ENCODE peak calls at places on chromosome 3, in nine cellular contexts. I, O, H, Q, M, Y, X, E and P are unnamed samples. For H3K4me1, the result is how much of the 10 kb centered on the place peaks cover.

GRCh38 chr3:186261638-186262037 is 100.4 kb downstream of the DGKG start:
- DNase-seq in I (no peak), O (no peak), H (no peak), Q (no peak), M (no peak), Y (no peak), X (no peak), E (no peak), P (no peak)

GRCh38 chr3:44240061-44240460 is 1.6 kb upstream of the TOPAZ1 start:
- DNase-seq in I (no peak), O (no peak), H (no peak), Q (no peak), M (no peak), Y (no peak), X (no peak), E (no peak), P (no peak)

GRCh38 chr3:85208650-85209049 is 249.9 kb downstream of the CADM2 start:
- DNase-seq in I (no peak), O (no peak), H (no peak), Q (no peak), M (no peak), Y (no peak), X (no peak), E (no peak), P (no peak)

GRCh38 chr3:126544596-126545281 is 14.0 kb downstream of the C3orf22 start:
- DNase-seq in I (peak), O (peak), H (peak), Q (no peak), M (no peak), Y (peak), X (peak), E (no peak), P (no peak)

GRCh38 chr3:129103296-129103695 is 18.3 kb downstream of the RAB43 start:
- DNase-seq in I (no peak), O (no peak), H (no peak), Q (no peak), M (no peak), Y (no peak), X (no peak), E (no peak), P (no peak)

GRCh38 chr3:194450341-194450740 is 36.5 kb downstream of the ATP13A3 start:
- DNase-seq in I (no peak), O (no peak), H (no peak), Q (no peak), M (no peak), Y (no peak), X (no peak), E (no peak), P (no peak)

GRCh38 chr3:78894787-78895186 is 873.0 kb downstream of the ROBO1 start:
- DNase-seq in I (no peak), O (no peak), H (no peak), Q (no peak), M (no peak), Y (no peak), X (no peak), E (no peak), P (no peak)

GRCh38 chr3:4814302-4814903 is 164.8 kb upstream of the BHLHE40 start:
- DNase-seq in I (peak), O (no peak), H (no peak), Q (no peak), M (peak), Y (no peak), X (no peak), E (no peak), P (no peak)

GRCh38 chr3:172199850-172200369 is 160.5 kb downstream of the FNDC3B start:
- DNase-seq in I (no peak), O (no peak), H (no peak), Q (no peak), M (no peak), Y (no peak), X (no peak), E (no peak), P (no peak)
- TF ChIP-seq CTCF in I (no peak), O (no peak), H (no peak), Q (no peak), M (no peak), Y (no peak), X (no peak), E (no peak), P (no peak)

DNA sequence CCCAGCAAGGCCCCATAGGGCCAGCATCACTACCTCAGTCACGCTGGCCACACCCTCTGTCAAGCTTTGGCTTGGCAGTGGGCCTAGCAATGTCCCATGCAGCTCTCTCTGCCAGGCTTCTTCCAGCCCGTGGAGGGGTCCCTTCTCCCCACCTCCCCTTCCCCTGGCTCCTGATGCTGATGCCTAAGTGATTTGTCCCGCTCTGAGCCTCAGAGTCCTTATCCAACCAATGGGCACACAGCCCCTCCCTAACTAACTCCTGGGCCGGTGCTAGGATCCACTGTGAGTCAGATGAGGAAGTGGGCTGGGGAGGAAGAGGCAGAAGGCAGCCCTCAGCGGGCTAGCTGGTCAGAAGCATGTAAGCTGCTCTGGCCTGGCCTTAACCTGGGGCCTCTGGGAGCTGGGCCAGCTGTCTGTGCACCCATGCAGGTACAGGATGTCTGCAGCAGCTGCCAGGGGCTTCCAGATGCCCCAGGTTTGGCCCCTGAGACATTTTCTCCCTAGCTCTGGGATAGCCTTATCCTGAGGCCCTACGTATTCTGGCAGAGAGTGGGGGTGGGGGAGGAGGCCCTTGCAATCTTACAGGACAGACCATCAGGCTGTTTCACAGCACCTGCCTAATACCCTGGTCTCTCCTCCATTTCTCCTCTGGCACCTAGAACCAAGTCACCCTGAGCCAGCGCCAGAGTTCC is 740 bp upstream of the ZBTB47 start:
- DNase-seq in I (peak), O (peak), H (peak), Q (peak), M (peak), Y (peak), X (peak), E (no peak), P (peak)
- H3K4me1 ChIP-seq in I (under half), O (half or more), H (half or more), Q (under half), M (under half), Y (under half), X (under half), E (under half), P (half or more)

DNA sequence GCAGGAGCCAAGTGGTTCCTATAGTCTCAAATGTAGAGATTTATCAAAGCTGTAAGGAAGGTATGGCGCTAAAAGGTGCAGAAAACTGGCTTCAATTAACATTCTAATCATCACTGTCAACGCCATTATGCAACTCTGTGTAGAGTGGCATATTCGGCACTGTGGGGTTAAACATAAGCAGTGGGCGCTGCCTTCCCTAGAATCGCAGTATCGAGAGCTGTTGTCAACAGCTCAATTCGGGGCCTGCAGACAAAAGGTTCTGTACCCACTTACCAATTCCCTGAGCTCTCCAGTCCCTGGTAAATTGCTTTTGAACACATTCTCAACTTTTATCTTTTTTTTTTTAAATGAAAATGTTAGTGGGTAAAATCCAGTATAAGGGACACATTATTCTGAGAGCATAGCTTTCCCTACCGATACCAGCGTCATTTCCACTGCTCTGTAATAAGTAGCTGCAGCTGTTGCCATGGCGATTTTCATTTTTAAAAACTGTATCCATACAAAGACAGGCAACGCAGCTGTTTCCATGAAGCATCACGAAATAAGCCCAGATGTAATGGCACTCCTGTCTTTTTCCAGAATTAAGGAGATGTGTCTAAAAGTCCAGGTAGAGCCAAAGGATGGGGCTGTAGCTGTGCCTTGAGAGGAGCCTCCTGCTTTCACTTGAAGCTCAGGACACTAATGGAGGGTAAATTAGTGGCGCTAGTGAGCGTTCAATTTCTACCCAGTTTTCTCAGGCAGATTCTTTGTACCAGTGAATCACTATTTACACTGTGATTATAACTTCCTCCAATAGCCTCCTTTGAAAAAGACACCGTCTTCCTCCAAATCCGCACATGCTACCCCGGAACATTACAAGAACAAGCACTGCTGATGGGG is 250.3 kb downstream of the SLC9A9 start:
- DNase-seq in I (no peak), O (no peak), H (no peak), Q (no peak), M (no peak), Y (no peak), X (no peak), E (no peak), P (peak)
- TF ChIP-seq POLR2AphosphoS5 in I (no peak), O (no peak), H (no peak), Q (no peak), M (no peak), Y (no peak), X (no peak), E (no peak), P (no peak)

GRCh38 chr3:45905755-45906154 is 19.4 kb downstream of the CCR9 start:
- DNase-seq in I (no peak), O (no peak), H (no peak), Q (no peak), M (no peak), Y (no peak), X (no peak), E (no peak), P (no peak)

GRCh38 chr3:45904931-45905330 is 18.6 kb downstream of the CCR9 start:
- DNase-seq in I (peak), O (no peak), H (no peak), Q (no peak), M (no peak), Y (no peak), X (no peak), E (no peak), P (no peak)

GRCh38 chr3:45908761-45909160 is 22.4 kb downstream of the CCR9 start:
- DNase-seq in I (no peak), O (no peak), H (no peak), Q (no peak), M (no peak), Y (no peak), X (no peak), E (no peak), P (no peak)

GRCh38 chr3:45907769-45908705 is 21.7 kb downstream of the CCR9 start:
- DNase-seq in I (no peak), O (no peak), H (no peak), Q (no peak), M (no peak), Y (no peak), X (no peak), E (no peak), P (no peak)

DNA sequence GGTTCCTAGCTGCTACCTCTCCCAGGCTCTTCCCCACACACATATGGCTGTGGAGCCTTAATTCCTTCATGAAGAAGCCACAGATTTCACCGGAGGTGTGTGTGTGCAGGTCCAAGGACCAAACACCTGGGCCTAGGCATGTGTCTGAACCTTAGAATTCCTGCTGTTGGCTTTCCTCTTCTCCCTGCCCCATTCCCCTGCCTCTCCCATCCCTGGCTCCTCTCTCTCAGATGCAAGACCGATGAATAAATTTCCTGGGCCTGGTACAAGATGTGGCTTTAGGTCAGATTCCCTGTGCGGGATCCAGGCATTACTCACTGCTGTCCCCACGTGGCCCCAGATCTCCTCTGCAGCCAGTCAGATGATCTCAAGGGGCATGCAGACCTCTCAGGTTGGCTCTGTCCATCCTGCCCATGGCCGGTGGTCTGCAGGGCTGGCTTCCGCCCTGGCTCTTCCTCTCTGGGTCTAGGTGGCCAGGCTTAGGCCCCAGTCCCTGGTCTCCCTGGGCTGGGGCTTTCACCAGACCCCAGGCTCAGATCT is 20.4 kb downstream of the CCR9 start:
- DNase-seq in I (no peak), O (no peak), H (no peak), Q (no peak), M (no peak), Y (no peak), X (no peak), E (no peak), P (no peak)
- TF ChIP-seq CTCF in I (no peak), O (no peak), H (no peak), Q (peak), M (no peak), Y (peak), X (no peak), E (peak), P (peak)

GRCh38 chr3:147620906-147621305 is 211.7 kb downstream of the ZIC1 start:
- DNase-seq in I (no peak), O (no peak), H (no peak), Q (no peak), M (no peak), Y (no peak), X (no peak), E (no peak), P (no peak)
- H3K4me1 ChIP-seq in I (under half), O (under half), H (under half), Q (under half), M (under half), Y (under half), X (under half), E (under half), P (under half)

GRCh38 chr3:58563386-58564035 is 13.7 kb downstream of the FAM107A start:
- DNase-seq in I (no peak), O (no peak), H (no peak), Q (no peak), M (no peak), Y (no peak), X (no peak), E (no peak), P (no peak)

GRCh38 chr3:58565621-58566397 is 11.4 kb downstream of the FAM107A start:
- DNase-seq in I (no peak), O (no peak), H (no peak), Q (no peak), M (no peak), Y (no peak), X (no peak), E (no peak), P (peak)

GRCh38 chr3:58566398-58567250 is 10.6 kb downstream of the FAM107A start:
- DNase-seq in I (no peak), O (no peak), H (no peak), Q (no peak), M (peak), Y (no peak), X (no peak), E (no peak), P (no peak)

GRCh38 chr3:58564054-58564453 is 13.1 kb downstream of the FAM107A start:
- DNase-seq in I (no peak), O (no peak), H (no peak), Q (no peak), M (no peak), Y (no peak), X (no peak), E (no peak), P (no peak)

DNA sequence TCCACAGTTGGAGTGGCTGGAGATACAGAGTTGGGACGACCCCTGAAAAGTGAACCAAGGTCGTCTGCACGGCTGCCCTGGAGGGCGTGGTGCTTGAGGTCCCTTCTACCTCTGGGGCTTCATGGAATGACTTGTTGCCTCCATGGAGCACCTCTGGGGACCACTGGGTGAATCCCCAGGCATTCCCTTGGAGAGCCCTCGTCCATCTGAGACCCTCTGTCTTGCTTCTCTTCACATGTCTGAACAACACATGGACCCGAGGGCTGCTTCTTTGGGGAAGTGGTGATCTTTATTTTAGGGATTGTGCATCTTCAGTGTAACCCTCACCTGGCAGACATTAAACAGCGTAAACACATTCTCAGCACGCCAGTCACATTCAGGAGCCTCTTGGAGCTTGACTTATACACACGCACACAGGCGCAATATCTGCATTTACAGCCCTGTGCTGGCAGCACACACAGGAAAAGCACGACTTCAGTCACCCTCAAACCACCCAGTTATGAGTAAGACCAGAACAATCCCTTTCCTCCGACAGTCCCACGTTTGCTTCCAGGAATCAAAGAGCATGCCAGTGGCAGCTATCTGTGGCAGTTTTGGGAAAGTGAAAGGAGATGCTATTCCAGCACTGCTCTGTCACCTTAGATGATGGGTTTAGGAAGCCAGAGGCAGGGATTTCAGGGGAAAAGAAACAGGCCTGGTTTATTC is 12.6 kb downstream of the FAM107A start:
- DNase-seq in I (no peak), O (no peak), H (no peak), Q (no peak), M (no peak), Y (no peak), X (peak), E (no peak), P (no peak)
- TF ChIP-seq POLR2AphosphoS5 in I (no peak), O (no peak), H (no peak), Q (no peak), M (no peak), Y (no peak), X (no peak), E (no peak), P (no peak)

GRCh38 chr3:69560818-69561217 is 174.9 kb upstream of the FRMD4B start:
- DNase-seq in I (no peak), O (no peak), H (no peak), Q (no peak), M (no peak), Y (no peak), X (no peak), E (no peak), P (no peak)
- TF ChIP-seq CTCF in I (no peak), O (no peak), H (no peak), Q (no peak), M (no peak), Y (no peak), X (no peak), E (no peak), P (no peak)